ENCODE peak calls at places on chromosomes 3 and 15, in four cellular contexts. L is CD4-positive, alpha-beta T cell; U is astrocyte of the spinal cord; D is fibroblast of gingiva. I is an unnamed sample.

GRCh38 chr3:106913966-106914365 is 463.3 kb upstream of the CCDC54 start:
- DNase-seq in L (no peak), U (no peak), D (no peak), I (no peak)

GRCh38 chr3:24410861-24411260 is 83.8 kb downstream of the THRB start:
- DNase-seq in L (no peak), U (no peak), D (no peak), I (no peak)

GRCh38 chr3:64575211-64575844 is 112.5 kb downstream of the ADAMTS9 start:
- DNase-seq in L (no peak), U (peak), D (no peak), I (no peak)

GRCh38 chr3:52489453-52489852 is 5.7 kb upstream of the STAB1 start:
- DNase-seq in L (no peak), U (no peak), D (no peak), I (no peak)

GRCh38 chr3:126557415-126557745 is 1.4 kb downstream of the C3orf22 start:
- DNase-seq in L (no peak), U (no peak), D (no peak), I (no peak)

GRCh38 chr15:87527416-87527815 is 729.1 kb downstream of the NTRK3 start:
- DNase-seq in L (no peak), U (peak), D (no peak), I (no peak)

GRCh38 chr15:74978503-74978902 is 16.9 kb upstream of the SCAMP5 start:
- DNase-seq in L (no peak), U (peak), D (no peak), I (peak)

GRCh38 chr3:185688808-185689207 is 102.7 kb downstream of the SENP2 start:
- DNase-seq in L (no peak), U (peak), D (peak), I (no peak)

GRCh38 chr3:21942328-21942727 is 191.3 kb upstream of the ZNF385D start:
- DNase-seq in L (no peak), U (peak), D (peak), I (no peak)